ENCODE peak calls at places on chromosomes 16 and 17, in eight cellular contexts. One of them, this sample, is unnamed.

GRCh38 chr17:32253117-32253611 is 12.5 kb upstream of the RHBDL3 start:
- DNase-seq in 8988T: no peak
- DNase-seq in stimulated activated CD8-positive, alpha-beta memory T cell treated with anti-CD3 and anti-CD28 coated beads, Interleukin-7, amount 100 ng/mL, for 1 hour: peak; percentile 19
- DNase-seq in HFF-Myc: peak; percentile 48
- DNase-seq in NCI-H1694 treated with DMSO at 0.1 percent for 48 hours: peak; percentile 69
- DNase-seq in ELF-1: peak; percentile 91
- DNase-seq in cardiac fibroblast: peak; percentile 83
- DNase-seq in stimulated activated CD4-positive, alpha-beta T cell treated with anti-CD3 and anti-CD28 coated beads, Interleukin-4, amount 100 ng/mL, for 24 hours: peak; percentile 73
- DNase-seq in this sample: peak; percentile 77

GRCh38 chr16:85028638-85029412 is 1.2 kb downstream of the KIAA0513 start:
- DNase-seq in 8988T: no peak
- DNase-seq in stimulated activated CD8-positive, alpha-beta memory T cell treated with anti-CD3 and anti-CD28 coated beads, Interleukin-7, amount 100 ng/mL, for 1 hour: peak; percentile 36
- DNase-seq in HFF-Myc: no peak
- DNase-seq in NCI-H1694 treated with DMSO at 0.1 percent for 48 hours: peak; percentile 29
- DNase-seq in ELF-1: peak; percentile 34
- DNase-seq in cardiac fibroblast: peak; percentile 80
- DNase-seq in stimulated activated CD4-positive, alpha-beta T cell treated with anti-CD3 and anti-CD28 coated beads, Interleukin-4, amount 100 ng/mL, for 24 hours: peak; percentile 80
- DNase-seq in this sample: no peak

GRCh38 chr16:81723098-81723723 is 55.9 kb upstream of the PLCG2 start:
- DNase-seq in 8988T: no peak
- DNase-seq in stimulated activated CD8-positive, alpha-beta memory T cell treated with anti-CD3 and anti-CD28 coated beads, Interleukin-7, amount 100 ng/mL, for 1 hour: no peak
- DNase-seq in HFF-Myc: no peak
- DNase-seq in NCI-H1694 treated with DMSO at 0.1 percent for 48 hours: peak; percentile 77
- DNase-seq in ELF-1: peak; percentile 55
- DNase-seq in cardiac fibroblast: peak; percentile 89
- DNase-seq in stimulated activated CD4-positive, alpha-beta T cell treated with anti-CD3 and anti-CD28 coated beads, Interleukin-4, amount 100 ng/mL, for 24 hours: peak; percentile 58
- DNase-seq in this sample: peak; percentile 77

GRCh38 chr17:5758651-5759050 is 174.3 kb upstream of the NLRP1 start:
- DNase-seq in 8988T: no peak
- DNase-seq in stimulated activated CD8-positive, alpha-beta memory T cell treated with anti-CD3 and anti-CD28 coated beads, Interleukin-7, amount 100 ng/mL, for 1 hour: no peak
- DNase-seq in HFF-Myc: no peak
- DNase-seq in NCI-H1694 treated with DMSO at 0.1 percent for 48 hours: no peak
- DNase-seq in ELF-1: peak; percentile 70
- DNase-seq in cardiac fibroblast: peak; percentile 57
- DNase-seq in stimulated activated CD4-positive, alpha-beta T cell treated with anti-CD3 and anti-CD28 coated beads, Interleukin-4, amount 100 ng/mL, for 24 hours: no peak
- DNase-seq in this sample: no peak

GRCh38 chr17:34382586-34383224 is 19.7 kb upstream of the CCL1 start:
- DNase-seq in 8988T: no peak
- DNase-seq in stimulated activated CD8-positive, alpha-beta memory T cell treated with anti-CD3 and anti-CD28 coated beads, Interleukin-7, amount 100 ng/mL, for 1 hour: no peak
- DNase-seq in HFF-Myc: no peak
- DNase-seq in NCI-H1694 treated with DMSO at 0.1 percent for 48 hours: no peak
- DNase-seq in ELF-1: no peak
- DNase-seq in cardiac fibroblast: peak; percentile 67
- DNase-seq in stimulated activated CD4-positive, alpha-beta T cell treated with anti-CD3 and anti-CD28 coated beads, Interleukin-4, amount 100 ng/mL, for 24 hours: peak; percentile 30
- DNase-seq in this sample: no peak

GRCh38 chr17:28860363-28860808 is 5.6 kb downstream of the ERAL1 start:
- DNase-seq in 8988T: no peak
- DNase-seq in stimulated activated CD8-positive, alpha-beta memory T cell treated with anti-CD3 and anti-CD28 coated beads, Interleukin-7, amount 100 ng/mL, for 1 hour: no peak
- DNase-seq in HFF-Myc: no peak
- DNase-seq in NCI-H1694 treated with DMSO at 0.1 percent for 48 hours: no peak
- DNase-seq in ELF-1: no peak
- DNase-seq in cardiac fibroblast: no peak
- DNase-seq in stimulated activated CD4-positive, alpha-beta T cell treated with anti-CD3 and anti-CD28 coated beads, Interleukin-4, amount 100 ng/mL, for 24 hours: no peak
- DNase-seq in this sample: no peak

GRCh38 chr17:7354262-7354781 is 634 bp upstream of the TMEM95 start:
- DNase-seq in 8988T: no peak
- DNase-seq in stimulated activated CD8-positive, alpha-beta memory T cell treated with anti-CD3 and anti-CD28 coated beads, Interleukin-7, amount 100 ng/mL, for 1 hour: no peak
- DNase-seq in HFF-Myc: no peak
- DNase-seq in NCI-H1694 treated with DMSO at 0.1 percent for 48 hours: no peak
- DNase-seq in ELF-1: peak; percentile 36
- DNase-seq in cardiac fibroblast: peak; percentile 71
- DNase-seq in stimulated activated CD4-positive, alpha-beta T cell treated with anti-CD3 and anti-CD28 coated beads, Interleukin-4, amount 100 ng/mL, for 24 hours: peak; percentile 27
- DNase-seq in this sample: peak; percentile 50

GRCh38 chr16:84844049-84844350 is 24.2 kb downstream of the CRISPLD2 start:
- DNase-seq in 8988T: peak; percentile 31
- DNase-seq in stimulated activated CD8-positive, alpha-beta memory T cell treated with anti-CD3 and anti-CD28 coated beads, Interleukin-7, amount 100 ng/mL, for 1 hour: no peak
- DNase-seq in HFF-Myc: no peak
- DNase-seq in NCI-H1694 treated with DMSO at 0.1 percent for 48 hours: peak; percentile 81
- DNase-seq in ELF-1: no peak
- DNase-seq in cardiac fibroblast: no peak
- DNase-seq in stimulated activated CD4-positive, alpha-beta T cell treated with anti-CD3 and anti-CD28 coated beads, Interleukin-4, amount 100 ng/mL, for 24 hours: no peak
- DNase-seq in this sample: no peak

GRCh38 chr17:81002409-81003361 is 11.0 kb downstream of the CHMP6 start:
- DNase-seq in 8988T: no peak
- DNase-seq in stimulated activated CD8-positive, alpha-beta memory T cell treated with anti-CD3 and anti-CD28 coated beads, Interleukin-7, amount 100 ng/mL, for 1 hour: no peak
- DNase-seq in HFF-Myc: peak; percentile 43
- DNase-seq in NCI-H1694 treated with DMSO at 0.1 percent for 48 hours: no peak
- DNase-seq in ELF-1: no peak
- DNase-seq in cardiac fibroblast: peak; percentile 70
- DNase-seq in stimulated activated CD4-positive, alpha-beta T cell treated with anti-CD3 and anti-CD28 coated beads, Interleukin-4, amount 100 ng/mL, for 24 hours: no peak
- DNase-seq in this sample: peak; percentile 83

GRCh38 chr16:67922740-67923139 is 8.9 kb downstream of the CTRL start:
- DNase-seq in 8988T: no peak
- DNase-seq in stimulated activated CD8-positive, alpha-beta memory T cell treated with anti-CD3 and anti-CD28 coated beads, Interleukin-7, amount 100 ng/mL, for 1 hour: no peak
- DNase-seq in HFF-Myc: no peak
- DNase-seq in NCI-H1694 treated with DMSO at 0.1 percent for 48 hours: no peak
- DNase-seq in ELF-1: no peak
- DNase-seq in cardiac fibroblast: no peak
- DNase-seq in stimulated activated CD4-positive, alpha-beta T cell treated with anti-CD3 and anti-CD28 coated beads, Interleukin-4, amount 100 ng/mL, for 24 hours: no peak
- DNase-seq in this sample: no peak

GRCh38 chr17:44066204-44066930 is at the start of gene LSM12:
- DNase-seq in 8988T: peak; percentile 87
- DNase-seq in stimulated activated CD8-positive, alpha-beta memory T cell treated with anti-CD3 and anti-CD28 coated beads, Interleukin-7, amount 100 ng/mL, for 1 hour: peak; percentile 83
- DNase-seq in HFF-Myc: peak; percentile 72
- DNase-seq in NCI-H1694 treated with DMSO at 0.1 percent for 48 hours: peak; percentile 74
- DNase-seq in ELF-1: peak; percentile 95
- DNase-seq in cardiac fibroblast: peak; percentile 90
- DNase-seq in stimulated activated CD4-positive, alpha-beta T cell treated with anti-CD3 and anti-CD28 coated beads, Interleukin-4, amount 100 ng/mL, for 24 hours: peak; percentile 90
- DNase-seq in this sample: peak; percentile 87

GRCh38 chr16:88050952-88051660 is 99.9 kb downstream of the BANP start:
- DNase-seq in 8988T: no peak
- DNase-seq in stimulated activated CD8-positive, alpha-beta memory T cell treated with anti-CD3 and anti-CD28 coated beads, Interleukin-7, amount 100 ng/mL, for 1 hour: no peak
- DNase-seq in HFF-Myc: no peak
- DNase-seq in NCI-H1694 treated with DMSO at 0.1 percent for 48 hours: no peak
- DNase-seq in ELF-1: no peak
- DNase-seq in cardiac fibroblast: no peak
- DNase-seq in stimulated activated CD4-positive, alpha-beta T cell treated with anti-CD3 and anti-CD28 coated beads, Interleukin-4, amount 100 ng/mL, for 24 hours: no peak
- DNase-seq in this sample: no peak

GRCh38 chr17:63775420-63775819 is 1.4 kb downstream of the DDX42 start:
- DNase-seq in 8988T: no peak
- DNase-seq in stimulated activated CD8-positive, alpha-beta memory T cell treated with anti-CD3 and anti-CD28 coated beads, Interleukin-7, amount 100 ng/mL, for 1 hour: no peak
- DNase-seq in HFF-Myc: no peak
- DNase-seq in NCI-H1694 treated with DMSO at 0.1 percent for 48 hours: no peak
- DNase-seq in ELF-1: peak; percentile 15
- DNase-seq in cardiac fibroblast: peak; percentile 11
- DNase-seq in stimulated activated CD4-positive, alpha-beta T cell treated with anti-CD3 and anti-CD28 coated beads, Interleukin-4, amount 100 ng/mL, for 24 hours: no peak
- DNase-seq in this sample: no peak

GRCh38 chr16:79691001-79691400 is 90.5 kb upstream of the MAF start:
- DNase-seq in 8988T: no peak
- DNase-seq in stimulated activated CD8-positive, alpha-beta memory T cell treated with anti-CD3 and anti-CD28 coated beads, Interleukin-7, amount 100 ng/mL, for 1 hour: no peak
- DNase-seq in HFF-Myc: no peak
- DNase-seq in NCI-H1694 treated with DMSO at 0.1 percent for 48 hours: no peak
- DNase-seq in ELF-1: peak; percentile 2
- DNase-seq in cardiac fibroblast: no peak
- DNase-seq in stimulated activated CD4-positive, alpha-beta T cell treated with anti-CD3 and anti-CD28 coated beads, Interleukin-4, amount 100 ng/mL, for 24 hours: no peak
- DNase-seq in this sample: no peak

GRCh38 chr17:44972953-44973352 is 4.8 kb upstream of the C1QL1 start:
- DNase-seq in 8988T: no peak
- DNase-seq in stimulated activated CD8-positive, alpha-beta memory T cell treated with anti-CD3 and anti-CD28 coated beads, Interleukin-7, amount 100 ng/mL, for 1 hour: no peak
- DNase-seq in HFF-Myc: no peak
- DNase-seq in NCI-H1694 treated with DMSO at 0.1 percent for 48 hours: no peak
- DNase-seq in ELF-1: no peak
- DNase-seq in cardiac fibroblast: peak; percentile 56
- DNase-seq in stimulated activated CD4-positive, alpha-beta T cell treated with anti-CD3 and anti-CD28 coated beads, Interleukin-4, amount 100 ng/mL, for 24 hours: no peak
- DNase-seq in this sample: peak; percentile 96

GRCh38 chr17:46989637-46990431 is 10.8 kb upstream of the RPRML start:
- DNase-seq in 8988T: no peak
- DNase-seq in stimulated activated CD8-positive, alpha-beta memory T cell treated with anti-CD3 and anti-CD28 coated beads, Interleukin-7, amount 100 ng/mL, for 1 hour: no peak
- DNase-seq in HFF-Myc: no peak
- DNase-seq in NCI-H1694 treated with DMSO at 0.1 percent for 48 hours: no peak
- DNase-seq in ELF-1: no peak
- DNase-seq in cardiac fibroblast: no peak
- DNase-seq in stimulated activated CD4-positive, alpha-beta T cell treated with anti-CD3 and anti-CD28 coated beads, Interleukin-4, amount 100 ng/mL, for 24 hours: no peak
- DNase-seq in this sample: no peak

GRCh38 chr16:71504901-71505300 is 15.8 kb upstream of the ZNF19 start:
- DNase-seq in 8988T: no peak
- DNase-seq in stimulated activated CD8-positive, alpha-beta memory T cell treated with anti-CD3 and anti-CD28 coated beads, Interleukin-7, amount 100 ng/mL, for 1 hour: no peak
- DNase-seq in HFF-Myc: no peak
- DNase-seq in NCI-H1694 treated with DMSO at 0.1 percent for 48 hours: no peak
- DNase-seq in ELF-1: no peak
- DNase-seq in cardiac fibroblast: no peak
- DNase-seq in stimulated activated CD4-positive, alpha-beta T cell treated with anti-CD3 and anti-CD28 coated beads, Interleukin-4, amount 100 ng/mL, for 24 hours: no peak
- DNase-seq in this sample: no peak

GRCh38 chr16:424623-425081 is 797 bp upstream of the RAB11FIP3 start:
- DNase-seq in 8988T: no peak
- DNase-seq in stimulated activated CD8-positive, alpha-beta memory T cell treated with anti-CD3 and anti-CD28 coated beads, Interleukin-7, amount 100 ng/mL, for 1 hour: no peak
- DNase-seq in HFF-Myc: no peak
- DNase-seq in NCI-H1694 treated with DMSO at 0.1 percent for 48 hours: no peak
- DNase-seq in ELF-1: peak; percentile 44
- DNase-seq in cardiac fibroblast: no peak
- DNase-seq in stimulated activated CD4-positive, alpha-beta T cell treated with anti-CD3 and anti-CD28 coated beads, Interleukin-4, amount 100 ng/mL, for 24 hours: no peak
- DNase-seq in this sample: peak; percentile 44

GRCh38 chr16:3954411-3954921 is 74.0 kb upstream of the CREBBP start:
- DNase-seq in 8988T: no peak
- DNase-seq in stimulated activated CD8-positive, alpha-beta memory T cell treated with anti-CD3 and anti-CD28 coated beads, Interleukin-7, amount 100 ng/mL, for 1 hour: no peak
- DNase-seq in HFF-Myc: no peak
- DNase-seq in NCI-H1694 treated with DMSO at 0.1 percent for 48 hours: peak; percentile 22
- DNase-seq in ELF-1: no peak
- DNase-seq in cardiac fibroblast: peak; percentile 26
- DNase-seq in stimulated activated CD4-positive, alpha-beta T cell treated with anti-CD3 and anti-CD28 coated beads, Interleukin-4, amount 100 ng/mL, for 24 hours: no peak
- DNase-seq in this sample: no peak

This sample was measured in H54.